ENCODE peak calls at places on chromosomes 5 and 9, in five cellular contexts. One of them, this sample, is unnamed.

GRCh38 chr5:15391648-15392392 is 108.2 kb upstream of the FBXL7 start:
- DNase-seq in HCT116: no peak
- DNase-seq in uterus: no peak
- DNase-seq in stomach: no peak
- DNase-seq in spleen: no peak
- DNase-seq in this sample: no peak

GRCh38 chr5:126363658-126364057 is 59.6 kb upstream of the GRAMD2B start:
- DNase-seq in HCT116: no peak
- DNase-seq in uterus: no peak
- DNase-seq in stomach: no peak
- DNase-seq in spleen: no peak
- DNase-seq in this sample: no peak

GRCh38 chr9:70229579-70229978 is 29.2 kb upstream of the SMC5 start:
- DNase-seq in HCT116: peak
- DNase-seq in uterus: no peak
- DNase-seq in stomach: no peak
- DNase-seq in spleen: no peak
- DNase-seq in this sample: no peak

GRCh38 chr9:122356627-122357026 is 14.2 kb upstream of the PTGS1 start:
- DNase-seq in HCT116: no peak
- DNase-seq in uterus: no peak
- DNase-seq in stomach: no peak
- DNase-seq in spleen: peak
- DNase-seq in this sample: no peak

GRCh38 chr9:80650964-80651555 is 1038.3 kb downstream of the TLE1 start:
- DNase-seq in HCT116: no peak
- DNase-seq in uterus: no peak
- DNase-seq in stomach: no peak
- DNase-seq in spleen: no peak
- DNase-seq in this sample: no peak

GRCh38 chr9:110842169-110842568 is 173.6 kb downstream of the MUSK start:
- DNase-seq in HCT116: peak
- DNase-seq in uterus: no peak
- DNase-seq in stomach: no peak
- DNase-seq in spleen: no peak
- DNase-seq in this sample: no peak

GRCh38 chr5:7246312-7246711 is 149.6 kb upstream of the ADCY2 start:
- DNase-seq in HCT116: no peak
- DNase-seq in uterus: no peak
- DNase-seq in stomach: no peak
- DNase-seq in spleen: no peak
- DNase-seq in this sample: no peak

GRCh38 chr5:10586008-10586407 is 22.1 kb downstream of the ANKRD33B start:
- DNase-seq in HCT116: no peak
- DNase-seq in uterus: no peak
- DNase-seq in stomach: no peak
- DNase-seq in spleen: no peak
- DNase-seq in this sample: no peak

GRCh38 chr5:154860123-154860522 is 1.7 kb downstream of the CNOT8 start:
- DNase-seq in HCT116: no peak
- DNase-seq in uterus: no peak
- DNase-seq in stomach: no peak
- DNase-seq in spleen: no peak
- DNase-seq in this sample: no peak

GRCh38 chr5:145834917-145835838 is at the start of gene PRELID2:
- DNase-seq in HCT116: peak
- DNase-seq in uterus: peak
- DNase-seq in stomach: peak
- DNase-seq in spleen: peak
- DNase-seq in this sample: peak

GRCh38 chr5:39137391-39138181 is 63.4 kb upstream of the RICTOR start:
- DNase-seq in HCT116: peak
- DNase-seq in uterus: no peak
- DNase-seq in stomach: no peak
- DNase-seq in spleen: no peak
- DNase-seq in this sample: no peak

GRCh38 chr9:32348289-32348688 is 36.2 kb upstream of the ACO1 start:
- DNase-seq in HCT116: no peak
- DNase-seq in uterus: no peak
- DNase-seq in stomach: no peak
- DNase-seq in spleen: no peak
- DNase-seq in this sample: no peak

GRCh38 chr9:35293381-35293780 is 131.6 kb downstream of the UNC13B start:
- DNase-seq in HCT116: no peak
- DNase-seq in uterus: no peak
- DNase-seq in stomach: no peak
- DNase-seq in spleen: no peak
- DNase-seq in this sample: no peak

GRCh38 chr5:38341641-38342040 is 83.3 kb downstream of the EGFLAM start:
- DNase-seq in HCT116: no peak
- DNase-seq in uterus: no peak
- DNase-seq in stomach: no peak
- DNase-seq in spleen: no peak
- DNase-seq in this sample: no peak

GRCh38 chr5:6574111-6574510 is 58.7 kb downstream of the NSUN2 start:
- DNase-seq in HCT116: no peak
- DNase-seq in uterus: no peak
- DNase-seq in stomach: no peak
- DNase-seq in spleen: no peak
- DNase-seq in this sample: no peak

GRCh38 chr9:113955076-113955752 is 79.1 kb downstream of the ZNF618 start:
- DNase-seq in HCT116: no peak
- DNase-seq in uterus: peak
- DNase-seq in stomach: no peak
- DNase-seq in spleen: no peak
- DNase-seq in this sample: no peak

GRCh38 chr5:3077684-3078083 is 326.2 kb upstream of the IRX2 start:
- DNase-seq in HCT116: no peak
- DNase-seq in uterus: no peak
- DNase-seq in stomach: no peak
- DNase-seq in spleen: no peak
- DNase-seq in this sample: no peak

GRCh38 chr5:32283539-32284377 is 29.0 kb downstream of the MTMR12 start:
- DNase-seq in HCT116: no peak
- DNase-seq in uterus: no peak
- DNase-seq in stomach: no peak
- DNase-seq in spleen: no peak
- DNase-seq in this sample: no peak

GRCh38 chr5:138975098-138975847 is 100.1 kb upstream of the LRRTM2 start:
- DNase-seq in HCT116: no peak
- DNase-seq in uterus: peak
- DNase-seq in stomach: no peak
- DNase-seq in spleen: no peak
- DNase-seq in this sample: no peak

GRCh38 chr9:93634311-93635185 is 58.2 kb downstream of the PHF2 start:
- DNase-seq in HCT116: no peak
- DNase-seq in uterus: no peak
- DNase-seq in stomach: no peak
- DNase-seq in spleen: peak
- DNase-seq in this sample: no peak

GRCh38 chr9:112043423-112043822 is 131.7 kb downstream of the SUSD1 start:
- DNase-seq in HCT116: no peak
- DNase-seq in uterus: no peak
- DNase-seq in stomach: no peak
- DNase-seq in spleen: no peak
- DNase-seq in this sample: no peak

GRCh38 chr5:172907657-172908056 is 51.6 kb upstream of the RPL26L1 start:
- DNase-seq in HCT116: no peak
- DNase-seq in uterus: no peak
- DNase-seq in stomach: no peak
- DNase-seq in spleen: no peak
- DNase-seq in this sample: no peak
- H3K27ac ChIP-seq in HCT116: no peak
- H3K27ac ChIP-seq in uterus: peak
- H3K27ac ChIP-seq in stomach: peak
- H3K27ac ChIP-seq in spleen: no peak
- H3K27ac ChIP-seq in this sample: no peak

GRCh38 chr5:98334946-98335345 is 438.5 kb upstream of the RGMB start:
- DNase-seq in HCT116: no peak
- DNase-seq in uterus: no peak
- DNase-seq in stomach: no peak
- DNase-seq in spleen: no peak
- DNase-seq in this sample: no peak
- H3K27ac ChIP-seq in HCT116: no peak
- H3K27ac ChIP-seq in uterus: no peak
- H3K27ac ChIP-seq in stomach: no peak
- H3K27ac ChIP-seq in spleen: no peak
- H3K27ac ChIP-seq in this sample: no peak

DNA sequence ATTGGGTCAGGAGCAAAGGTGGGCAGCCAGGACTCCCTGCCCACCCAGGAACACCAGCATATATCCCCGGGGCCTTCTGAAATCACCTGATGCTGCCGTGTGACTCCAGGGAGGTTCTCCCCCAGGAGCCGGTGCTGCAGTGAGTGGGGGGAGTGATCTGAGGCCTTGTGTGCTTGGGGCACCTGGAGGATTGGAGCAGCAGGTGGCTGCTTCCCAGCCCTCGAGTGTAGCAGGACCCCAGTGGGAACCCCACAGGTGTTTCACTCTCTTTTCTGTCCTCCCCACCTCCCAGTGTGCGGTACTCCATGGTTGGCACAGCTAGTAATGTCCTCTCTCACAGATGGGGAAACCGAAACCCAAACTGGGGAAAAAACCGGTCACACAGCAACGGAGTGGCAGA is 20.4 kb downstream of the NCS1 start:
- DNase-seq in HCT116: no peak
- DNase-seq in uterus: no peak
- DNase-seq in stomach: no peak
- DNase-seq in spleen: no peak
- DNase-seq in this sample: no peak
- H3K27ac ChIP-seq in HCT116: no peak
- H3K27ac ChIP-seq in uterus: peak
- H3K27ac ChIP-seq in stomach: peak
- H3K27ac ChIP-seq in spleen: no peak
- H3K27ac ChIP-seq in this sample: no peak

DNA sequence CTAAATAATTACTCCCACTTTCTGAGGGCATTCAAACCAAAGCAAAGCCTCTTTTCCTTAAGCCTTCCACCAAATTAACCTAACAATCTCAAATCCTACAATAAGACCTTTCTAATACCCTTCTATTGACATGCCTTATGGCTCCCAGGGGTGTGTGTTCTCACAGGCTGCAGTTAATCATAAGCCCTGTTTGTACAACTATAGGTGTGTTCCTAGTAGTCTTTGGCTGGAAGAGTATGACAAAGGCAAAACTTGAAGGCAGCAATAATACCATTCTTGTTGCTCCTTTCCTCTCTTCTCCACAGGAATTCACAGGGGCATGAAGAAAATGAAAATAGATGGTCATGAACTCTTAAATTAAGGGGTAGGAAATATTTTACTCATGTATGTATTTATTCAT is 10.9 kb upstream of the FBXO38 start:
- DNase-seq in HCT116: no peak
- DNase-seq in uterus: no peak
- DNase-seq in stomach: no peak
- DNase-seq in spleen: no peak
- DNase-seq in this sample: no peak
- H3K27ac ChIP-seq in HCT116: no peak
- H3K27ac ChIP-seq in uterus: no peak
- H3K27ac ChIP-seq in stomach: no peak
- H3K27ac ChIP-seq in spleen: no peak
- H3K27ac ChIP-seq in this sample: no peak